ENCODE peak calls at places on chromosomes 6 and 20, in eight cellular contexts. One of them, this sample, is unnamed.

GRCh38 chr6:126537437-126537836 is 197.5 kb downstream of the CENPW start:
- DNase-seq in epithelial cell of esophagus: no peak
- DNase-seq in endodermal cell: no peak
- DNase-seq in nephron progenitor cell: no peak
- DNase-seq in WERI-Rb-1: no peak
- DNase-seq in endothelial cell: no peak
- DNase-seq in PC-3: no peak
- DNase-seq in endothelial cell of umbilical vein: no peak
- DNase-seq in this sample: no peak

GRCh38 chr6:34570066-34570833 is 14.1 kb upstream of the SPDEF start:
- DNase-seq in epithelial cell of esophagus: no peak
- DNase-seq in endothelial cell of umbilical vein: no peak
- DNase-seq in WERI-Rb-1: no peak
- DNase-seq in endothelial cell: no peak
- DNase-seq in PC-3: no peak
- DNase-seq in endodermal cell: no peak
- DNase-seq in nephron progenitor cell: no peak
- DNase-seq in this sample: no peak

GRCh38 chr6:7165002-7165735 is 57.4 kb downstream of the RREB1 start:
- DNase-seq in PC-3: no peak
- DNase-seq in endothelial cell of umbilical vein: no peak
- DNase-seq in epithelial cell of esophagus: no peak
- DNase-seq in endodermal cell: peak
- DNase-seq in endothelial cell: no peak
- DNase-seq in nephron progenitor cell: no peak
- DNase-seq in WERI-Rb-1: no peak
- DNase-seq in this sample: no peak

GRCh38 chr6:166097914-166098522 is 69.6 kb downstream of the TBXT start:
- DNase-seq in endothelial cell: peak
- DNase-seq in nephron progenitor cell: peak
- DNase-seq in endothelial cell of umbilical vein: peak
- DNase-seq in PC-3: peak
- DNase-seq in epithelial cell of esophagus: peak
- DNase-seq in WERI-Rb-1: peak
- DNase-seq in endodermal cell: peak
- DNase-seq in this sample: peak

GRCh38 chr20:57888591-57888990 is 178.8 kb upstream of the PMEPA1 start:
- DNase-seq in epithelial cell of esophagus: no peak
- DNase-seq in WERI-Rb-1: no peak
- DNase-seq in endothelial cell of umbilical vein: no peak
- DNase-seq in endodermal cell: peak
- DNase-seq in endothelial cell: no peak
- DNase-seq in PC-3: no peak
- DNase-seq in nephron progenitor cell: no peak
- DNase-seq in this sample: no peak

GRCh38 chr20:34515484-34516037 is 661 bp upstream of the DYNLRB1 start:
- DNase-seq in endothelial cell: peak
- DNase-seq in epithelial cell of esophagus: peak
- DNase-seq in endothelial cell of umbilical vein: no peak
- DNase-seq in endodermal cell: peak
- DNase-seq in nephron progenitor cell: peak
- DNase-seq in WERI-Rb-1: peak
- DNase-seq in PC-3: peak
- DNase-seq in this sample: peak

GRCh38 chr6:169854083-169854725 is 102.8 kb downstream of the ERMARD start:
- DNase-seq in PC-3: no peak
- DNase-seq in nephron progenitor cell: no peak
- DNase-seq in epithelial cell of esophagus: no peak
- DNase-seq in endothelial cell of umbilical vein: no peak
- DNase-seq in endodermal cell: no peak
- DNase-seq in endothelial cell: no peak
- DNase-seq in WERI-Rb-1: no peak
- DNase-seq in this sample: no peak

GRCh38 chr6:35663001-35663400 is 25.7 kb downstream of the FKBP5 start:
- DNase-seq in nephron progenitor cell: no peak
- DNase-seq in endodermal cell: peak
- DNase-seq in WERI-Rb-1: peak
- DNase-seq in epithelial cell of esophagus: no peak
- DNase-seq in PC-3: no peak
- DNase-seq in endothelial cell: no peak
- DNase-seq in endothelial cell of umbilical vein: no peak
- DNase-seq in this sample: no peak

GRCh38 chr6:135087403-135087802 is 32.8 kb upstream of the HBS1L start:
- DNase-seq in PC-3: no peak
- DNase-seq in endothelial cell: peak
- DNase-seq in endothelial cell of umbilical vein: no peak
- DNase-seq in endodermal cell: no peak
- DNase-seq in nephron progenitor cell: no peak
- DNase-seq in epithelial cell of esophagus: no peak
- DNase-seq in WERI-Rb-1: peak
- DNase-seq in this sample: no peak

GRCh38 chr6:53975966-53976610 is 135.2 kb upstream of the MLIP start:
- DNase-seq in endothelial cell: no peak
- DNase-seq in PC-3: no peak
- DNase-seq in endodermal cell: no peak
- DNase-seq in WERI-Rb-1: no peak
- DNase-seq in endothelial cell of umbilical vein: no peak
- DNase-seq in nephron progenitor cell: no peak
- DNase-seq in epithelial cell of esophagus: no peak
- DNase-seq in this sample: no peak

GRCh38 chr6:151070666-151071065 is 169.1 kb upstream of the AKAP12 start:
- DNase-seq in WERI-Rb-1: no peak
- DNase-seq in endodermal cell: no peak
- DNase-seq in PC-3: no peak
- DNase-seq in endothelial cell: no peak
- DNase-seq in endothelial cell of umbilical vein: peak
- DNase-seq in nephron progenitor cell: no peak
- DNase-seq in epithelial cell of esophagus: no peak
- DNase-seq in this sample: no peak

GRCh38 chr6:15713325-15713724 is 50.5 kb upstream of the DTNBP1 start:
- DNase-seq in endothelial cell of umbilical vein: no peak
- DNase-seq in nephron progenitor cell: no peak
- DNase-seq in WERI-Rb-1: no peak
- DNase-seq in endodermal cell: peak
- DNase-seq in PC-3: no peak
- DNase-seq in endothelial cell: no peak
- DNase-seq in epithelial cell of esophagus: no peak
- DNase-seq in this sample: no peak

GRCh38 chr20:63980317-63980805 is 571 bp upstream of the PRPF6 start:
- DNase-seq in WERI-Rb-1: no peak
- DNase-seq in endodermal cell: no peak
- DNase-seq in PC-3: no peak
- DNase-seq in epithelial cell of esophagus: peak
- DNase-seq in endothelial cell: no peak
- DNase-seq in endothelial cell of umbilical vein: no peak
- DNase-seq in nephron progenitor cell: no peak
- DNase-seq in this sample: peak

GRCh38 chr6:105592329-105592728 is 189.4 kb upstream of the PREP start:
- DNase-seq in endothelial cell: no peak
- DNase-seq in PC-3: peak
- DNase-seq in WERI-Rb-1: no peak
- DNase-seq in nephron progenitor cell: no peak
- DNase-seq in epithelial cell of esophagus: peak
- DNase-seq in endodermal cell: no peak
- DNase-seq in endothelial cell of umbilical vein: no peak
- DNase-seq in this sample: no peak

GRCh38 chr20:56503911-56504310 is 20.6 kb upstream of the FAM209A start:
- DNase-seq in nephron progenitor cell: no peak
- DNase-seq in endothelial cell: no peak
- DNase-seq in WERI-Rb-1: no peak
- DNase-seq in endodermal cell: peak
- DNase-seq in endothelial cell of umbilical vein: no peak
- DNase-seq in PC-3: no peak
- DNase-seq in epithelial cell of esophagus: no peak
- DNase-seq in this sample: no peak

GRCh38 chr20:25282796-25283195 is 34.9 kb downstream of the PYGB start:
- DNase-seq in endothelial cell of umbilical vein: no peak
- DNase-seq in nephron progenitor cell: no peak
- DNase-seq in PC-3: no peak
- DNase-seq in endothelial cell: no peak
- DNase-seq in WERI-Rb-1: peak
- DNase-seq in epithelial cell of esophagus: no peak
- DNase-seq in endodermal cell: no peak
- DNase-seq in this sample: no peak

GRCh38 chr6:42532038-42532669 is 31.7 kb upstream of the UBR2 start:
- DNase-seq in endodermal cell: no peak
- DNase-seq in epithelial cell of esophagus: peak
- DNase-seq in endothelial cell: peak
- DNase-seq in endothelial cell of umbilical vein: peak
- DNase-seq in PC-3: peak
- DNase-seq in WERI-Rb-1: peak
- DNase-seq in nephron progenitor cell: peak
- DNase-seq in this sample: peak

GRCh38 chr6:149443411-149444181 is 41.2 kb downstream of the ZC3H12D start:
- DNase-seq in nephron progenitor cell: no peak
- DNase-seq in epithelial cell of esophagus: no peak
- DNase-seq in WERI-Rb-1: no peak
- DNase-seq in endodermal cell: peak
- DNase-seq in endothelial cell: no peak
- DNase-seq in endothelial cell of umbilical vein: no peak
- DNase-seq in PC-3: no peak
- DNase-seq in this sample: no peak

GRCh38 chr20:24507182-24507853 is 37.9 kb downstream of the SYNDIG1 start:
- DNase-seq in epithelial cell of esophagus: peak
- DNase-seq in endodermal cell: no peak
- DNase-seq in WERI-Rb-1: peak
- DNase-seq in endothelial cell: no peak
- DNase-seq in nephron progenitor cell: no peak
- DNase-seq in PC-3: no peak
- DNase-seq in endothelial cell of umbilical vein: no peak
- DNase-seq in this sample: no peak

GRCh38 chr6:11172501-11173337 is 59.7 kb downstream of the NEDD9 start:
- DNase-seq in nephron progenitor cell: peak
- DNase-seq in PC-3: peak
- DNase-seq in endodermal cell: peak
- DNase-seq in epithelial cell of esophagus: peak
- DNase-seq in endothelial cell of umbilical vein: peak
- DNase-seq in endothelial cell: peak
- DNase-seq in WERI-Rb-1: peak
- DNase-seq in this sample: peak

GRCh38 chr20:50663095-50663821 is 28.1 kb downstream of the RIPOR3 start:
- DNase-seq in WERI-Rb-1: peak
- DNase-seq in endodermal cell: peak
- DNase-seq in PC-3: peak
- DNase-seq in endothelial cell: no peak
- DNase-seq in nephron progenitor cell: no peak
- DNase-seq in endothelial cell of umbilical vein: no peak
- DNase-seq in epithelial cell of esophagus: peak
- DNase-seq in this sample: no peak
- TF ChIP-seq CTCF in WERI-Rb-1: peak
- TF ChIP-seq CTCF in endodermal cell: peak
- TF ChIP-seq CTCF in PC-3: peak
- TF ChIP-seq CTCF in endothelial cell: no peak
- TF ChIP-seq CTCF in nephron progenitor cell: no peak
- TF ChIP-seq CTCF in endothelial cell of umbilical vein: no peak
- TF ChIP-seq CTCF in epithelial cell of esophagus: peak
- TF ChIP-seq CTCF in this sample: peak

GRCh38 chr20:10411673-10412072 is 22.3 kb downstream of the MKKS start:
- DNase-seq in WERI-Rb-1: no peak
- DNase-seq in endothelial cell: no peak
- DNase-seq in nephron progenitor cell: no peak
- DNase-seq in endodermal cell: no peak
- DNase-seq in epithelial cell of esophagus: no peak
- DNase-seq in PC-3: no peak
- DNase-seq in endothelial cell of umbilical vein: no peak
- DNase-seq in this sample: no peak

GRCh38 chr20:10414982-10415650 is 18.9 kb downstream of the MKKS start:
- DNase-seq in PC-3: peak
- DNase-seq in endodermal cell: no peak
- DNase-seq in WERI-Rb-1: no peak
- DNase-seq in endothelial cell: no peak
- DNase-seq in epithelial cell of esophagus: peak
- DNase-seq in endothelial cell of umbilical vein: peak
- DNase-seq in nephron progenitor cell: no peak
- DNase-seq in this sample: no peak

GRCh38 chr20:10408427-10408826 is 25.6 kb downstream of the MKKS start:
- DNase-seq in epithelial cell of esophagus: no peak
- DNase-seq in WERI-Rb-1: no peak
- DNase-seq in nephron progenitor cell: no peak
- DNase-seq in endodermal cell: no peak
- DNase-seq in endothelial cell of umbilical vein: no peak
- DNase-seq in PC-3: no peak
- DNase-seq in endothelial cell: no peak
- DNase-seq in this sample: no peak

GRCh38 chr20:10412591-10413408 is 21.2 kb downstream of the MKKS start:
- DNase-seq in endothelial cell: no peak
- DNase-seq in PC-3: peak
- DNase-seq in endothelial cell of umbilical vein: peak
- DNase-seq in endodermal cell: no peak
- DNase-seq in nephron progenitor cell: no peak
- DNase-seq in epithelial cell of esophagus: no peak
- DNase-seq in WERI-Rb-1: no peak
- DNase-seq in this sample: no peak
- TF ChIP-seq CTCF in endothelial cell: no peak
- TF ChIP-seq CTCF in PC-3: peak
- TF ChIP-seq CTCF in endothelial cell of umbilical vein: peak
- TF ChIP-seq CTCF in endodermal cell: peak
- TF ChIP-seq CTCF in nephron progenitor cell: no peak
- TF ChIP-seq CTCF in epithelial cell of esophagus: peak
- TF ChIP-seq CTCF in WERI-Rb-1: peak
- TF ChIP-seq CTCF in this sample: no peak

GRCh38 chr6:143529095-143529494 is 17.6 kb upstream of the FUCA2 start:
- DNase-seq in WERI-Rb-1: no peak
- DNase-seq in epithelial cell of esophagus: no peak
- DNase-seq in nephron progenitor cell: no peak
- DNase-seq in PC-3: peak
- DNase-seq in endodermal cell: peak
- DNase-seq in endothelial cell: no peak
- DNase-seq in endothelial cell of umbilical vein: no peak
- DNase-seq in this sample: no peak
- TF ChIP-seq CTCF in WERI-Rb-1: peak
- TF ChIP-seq CTCF in epithelial cell of esophagus: no peak
- TF ChIP-seq CTCF in nephron progenitor cell: no peak
- TF ChIP-seq CTCF in PC-3: peak
- TF ChIP-seq CTCF in endodermal cell: peak
- TF ChIP-seq CTCF in endothelial cell: no peak
- TF ChIP-seq CTCF in endothelial cell of umbilical vein: no peak
- TF ChIP-seq CTCF in this sample: peak

DNA sequence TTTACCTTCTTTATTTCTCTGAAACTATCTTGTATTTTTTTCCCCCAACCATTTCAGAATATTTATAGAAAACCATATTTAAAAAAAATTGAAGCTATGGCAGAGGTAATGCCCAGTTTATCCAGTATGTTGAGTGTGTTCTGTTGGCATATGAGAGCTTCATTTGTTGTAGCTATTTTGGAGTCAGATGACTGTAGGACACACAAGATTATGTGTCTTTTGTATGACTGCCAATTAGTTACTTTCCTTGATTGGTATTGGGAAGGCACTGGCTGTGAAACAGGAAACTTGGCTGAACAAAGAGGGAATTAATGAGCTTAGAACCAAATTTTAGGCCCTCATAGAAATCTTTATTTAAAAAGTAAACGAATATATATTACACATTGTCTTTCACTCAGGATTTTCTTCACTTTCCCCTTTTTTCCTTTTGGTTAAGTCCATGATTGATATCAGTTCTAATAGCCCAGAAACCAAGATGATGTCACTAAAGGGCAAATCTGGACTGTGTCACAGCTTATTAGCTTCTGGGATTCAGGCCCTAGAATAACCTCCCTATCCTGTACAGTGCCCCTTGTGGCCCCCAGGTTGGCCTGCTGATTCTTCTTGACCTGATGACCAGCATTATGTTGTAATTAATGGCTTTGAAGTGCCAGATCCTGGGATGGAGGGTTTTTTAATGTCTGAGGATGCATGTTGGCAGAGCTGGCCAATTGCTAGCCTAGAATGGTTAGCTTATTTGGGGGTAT is 10.1 kb downstream of the CDC5L start:
- DNase-seq in WERI-Rb-1: peak
- DNase-seq in epithelial cell of esophagus: no peak
- DNase-seq in endothelial cell of umbilical vein: no peak
- DNase-seq in PC-3: no peak
- DNase-seq in endodermal cell: no peak
- DNase-seq in endothelial cell: no peak
- DNase-seq in nephron progenitor cell: no peak
- DNase-seq in this sample: no peak
- TF ChIP-seq CTCF in WERI-Rb-1: peak
- TF ChIP-seq CTCF in epithelial cell of esophagus: no peak
- TF ChIP-seq CTCF in endothelial cell of umbilical vein: no peak
- TF ChIP-seq CTCF in PC-3: peak
- TF ChIP-seq CTCF in endodermal cell: peak
- TF ChIP-seq CTCF in endothelial cell: no peak
- TF ChIP-seq CTCF in nephron progenitor cell: no peak
- TF ChIP-seq CTCF in this sample: no peak